ENCODE peak calls at places on chromosomes 11 and 22, in nine cellular contexts. M, L, Y, Q, D, P, G, K and A are unnamed samples.

GRCh38 chr11:77656362-77656761 is 18.8 kb upstream of the CLNS1A start:
- DNase-seq in M (no peak), L (no peak), Y (no peak), Q (no peak), D (no peak), P (no peak), G (no peak), K (peak), A (no peak)

GRCh38 chr22:35467788-35468187 is 67.8 kb downstream of the MCM5 start:
- DNase-seq in M (peak), L (no peak), Y (peak), Q (peak), D (peak), P (no peak), G (peak), K (no peak), A (no peak)

GRCh38 chr11:102287963-102288744 is 29.1 kb upstream of the BIRC3 start:
- DNase-seq in M (peak), L (peak), Y (no peak), Q (no peak), D (no peak), P (no peak), G (peak), K (peak), A (peak)

GRCh38 chr11:62794201-62794775 is 2.5 kb upstream of the TMEM223 start:
- DNase-seq in M (no peak), L (no peak), Y (no peak), Q (no peak), D (no peak), P (no peak), G (no peak), K (no peak), A (no peak)

GRCh38 chr11:62921573-62922188 is 518 bp upstream of the CHRM1 start:
- DNase-seq in M (no peak), L (peak), Y (no peak), Q (no peak), D (peak), P (no peak), G (peak), K (no peak), A (no peak)

GRCh38 chr22:30890689-30891442 is 77.7 kb downstream of the MORC2 start:
- DNase-seq in M (peak), L (peak), Y (no peak), Q (no peak), D (no peak), P (no peak), G (no peak), K (no peak), A (peak)

GRCh38 chr11:119284344-119285157 is 32.4 kb downstream of the MCAM start:
- DNase-seq in M (no peak), L (no peak), Y (no peak), Q (no peak), D (no peak), P (no peak), G (no peak), K (peak), A (peak)

GRCh38 chr11:111691731-111692130 is 74.5 kb downstream of the PPP2R1B start:
- DNase-seq in M (no peak), L (no peak), Y (no peak), Q (no peak), D (no peak), P (no peak), G (no peak), K (peak), A (no peak)

GRCh38 chr11:70434813-70435300 is 36.5 kb downstream of the CTTN start:
- DNase-seq in M (no peak), L (peak), Y (no peak), Q (no peak), D (no peak), P (no peak), G (no peak), K (no peak), A (no peak)

GRCh38 chr11:93842461-93842860 is 8.0 kb downstream of the VSTM5 start:
- DNase-seq in M (no peak), L (peak), Y (no peak), Q (no peak), D (no peak), P (no peak), G (no peak), K (no peak), A (no peak)

GRCh38 chr11:119876841-119877240 is 147.8 kb upstream of the NECTIN1 start:
- DNase-seq in M (no peak), L (no peak), Y (no peak), Q (no peak), D (no peak), P (no peak), G (no peak), K (no peak), A (no peak)

GRCh38 chr11:132361011-132361550 is 990.7 kb downstream of the NTM start:
- DNase-seq in M (no peak), L (no peak), Y (no peak), Q (no peak), D (no peak), P (no peak), G (no peak), K (no peak), A (no peak)

GRCh38 chr22:20238567-20239062 is 29.5 kb downstream of the RTN4R start:
- DNase-seq in M (peak), L (peak), Y (no peak), Q (no peak), D (no peak), P (no peak), G (peak), K (peak), A (peak)

GRCh38 chr11:73295259-73295995 is 12.6 kb upstream of the ARHGEF17 start:
- DNase-seq in M (peak), L (peak), Y (no peak), Q (no peak), D (no peak), P (no peak), G (peak), K (peak), A (peak)

GRCh38 chr22:21045585-21046294 is at the start of gene LRRC74B:
- DNase-seq in M (peak), L (peak), Y (peak), Q (peak), D (peak), P (peak), G (peak), K (peak), A (peak)

GRCh38 chr11:130979386-130979972 is 63.2 kb upstream of the SNX19 start:
- DNase-seq in M (no peak), L (peak), Y (no peak), Q (no peak), D (no peak), P (no peak), G (no peak), K (no peak), A (peak)

GRCh38 chr11:105639527-105639926 is 29.7 kb downstream of the GRIA4 start:
- DNase-seq in M (no peak), L (no peak), Y (no peak), Q (no peak), D (no peak), P (no peak), G (no peak), K (no peak), A (no peak)

GRCh38 chr11:68302256-68303054 is 9.9 kb upstream of the LRP5 start:
- DNase-seq in M (no peak), L (peak), Y (no peak), Q (no peak), D (no peak), P (no peak), G (no peak), K (peak), A (no peak)

GRCh38 chr11:130178992-130179391 is 19.4 kb downstream of the ST14 start:
- DNase-seq in M (no peak), L (no peak), Y (no peak), Q (no peak), D (no peak), P (no peak), G (no peak), K (no peak), A (no peak)

GRCh38 chr22:34508797-34509196 is 557.2 kb upstream of the ISX start:
- DNase-seq in M (no peak), L (no peak), Y (no peak), Q (no peak), D (no peak), P (no peak), G (no peak), K (no peak), A (no peak)

DNA sequence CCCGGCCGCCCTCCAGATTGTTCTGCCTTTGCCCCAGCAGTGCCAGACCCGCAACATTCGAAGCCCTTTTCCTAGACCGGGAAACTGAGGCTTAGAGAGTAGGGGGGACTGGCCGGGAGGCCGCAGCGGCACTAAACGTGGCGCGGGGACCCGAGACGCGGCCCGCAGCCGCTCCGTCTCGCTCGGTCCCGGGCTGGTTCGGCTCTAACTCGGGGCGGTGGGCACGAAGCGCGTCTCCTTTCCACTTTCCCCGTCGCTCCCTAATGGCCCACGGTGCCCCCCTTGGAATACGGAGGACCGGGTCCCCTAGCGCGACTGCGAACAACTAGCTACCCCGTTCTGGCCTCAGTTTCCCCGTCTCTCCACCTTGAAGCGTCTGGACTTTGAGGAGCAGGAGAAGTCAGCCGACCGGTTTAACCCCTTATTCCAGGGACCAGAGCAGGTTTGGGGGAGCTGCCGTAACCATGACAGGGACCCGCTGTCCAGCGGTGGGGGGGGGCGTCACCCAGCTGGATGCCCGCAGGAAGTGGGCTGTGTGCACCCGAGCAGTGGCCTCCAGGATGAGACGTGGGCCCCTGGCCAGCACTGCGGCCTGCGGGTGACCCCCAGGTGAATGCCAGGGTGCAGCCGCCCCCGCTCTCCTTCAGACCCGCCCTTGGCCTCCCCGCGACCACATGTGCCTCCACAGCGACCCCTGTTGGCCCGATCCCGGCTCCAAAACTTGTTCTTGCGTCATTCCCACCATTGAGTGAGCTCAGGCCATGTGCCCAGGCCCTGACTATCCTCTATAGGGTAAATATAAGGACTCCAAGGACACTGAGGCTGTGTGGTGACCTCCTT is 1.1 kb downstream of the CDC42EP1 start:
- DNase-seq in M (peak), L (peak), Y (peak), Q (peak), D (peak), P (peak), G (peak), K (peak), A (peak)
- TF ChIP-seq POLR2A in M (no peak), L (peak), Y (peak), Q (peak), D (no peak), P (no peak), G (peak), K (peak), A (no peak)

GRCh38 chr11:114296190-114296978 is at the start of gene NNMT:
- DNase-seq in M (peak), L (peak), Y (peak), Q (peak), D (peak), P (no peak), G (no peak), K (no peak), A (no peak)
- H3K4me3 ChIP-seq in M (peak), L (peak), Y (peak), Q (peak), D (peak), P (peak), G (no peak), K (no peak), A (no peak)

GRCh38 chr11:12110201-12110713 is at the start of gene MICAL2:
- DNase-seq in M (peak), L (peak), Y (peak), Q (peak), D (peak), P (peak), G (peak), K (peak), A (peak)
- TF ChIP-seq POLR2A in M (peak), L (peak), Y (peak), Q (peak), D (no peak), P (peak), G (peak), K (no peak), A (no peak)

DNA sequence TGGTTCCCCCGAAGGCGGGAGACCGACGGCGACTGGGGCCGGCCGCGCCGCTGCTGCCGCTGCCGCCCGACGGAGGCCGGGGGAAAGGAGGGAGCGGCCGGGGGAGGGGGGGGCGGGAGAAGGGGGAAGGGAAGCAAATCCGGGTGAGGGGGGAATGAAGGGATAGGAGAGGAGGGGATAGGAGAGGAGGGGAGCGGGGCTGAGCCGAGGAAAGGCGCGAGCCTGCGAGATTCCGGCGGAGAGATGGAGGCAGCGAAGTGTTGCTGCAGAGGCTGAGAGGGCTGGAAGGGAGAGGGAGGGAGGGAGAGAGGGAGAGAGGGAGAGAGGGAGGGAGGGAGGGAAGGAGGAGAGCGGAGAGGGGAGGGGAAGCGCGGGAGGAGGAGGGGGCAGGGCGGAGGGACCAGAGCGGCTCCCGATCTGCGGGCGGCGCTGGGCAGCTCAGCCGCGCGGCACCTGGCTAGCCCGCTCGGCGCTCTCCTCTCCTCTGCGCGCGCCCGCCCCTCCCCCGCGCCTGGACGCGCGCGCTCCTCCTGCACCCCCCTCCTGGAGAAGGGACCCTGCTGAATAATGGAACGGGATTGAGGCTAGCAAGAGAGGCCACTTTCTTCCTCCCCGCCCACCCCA is 52.4 kb downstream of the SLC22A12 start:
- DNase-seq in M (no peak), L (peak), Y (no peak), Q (no peak), D (no peak), P (no peak), G (no peak), K (no peak), A (no peak)
- H3K4me3 ChIP-seq in M (peak), L (no peak), Y (peak), Q (peak), D (no peak), P (peak), G (peak), K (no peak), A (no peak)

GRCh38 chr11:562046-562645 is 1.4 kb downstream of the RASSF7 start:
- DNase-seq in M (no peak), L (no peak), Y (no peak), Q (no peak), D (no peak), P (no peak), G (no peak), K (no peak), A (no peak)

GRCh38 chr11:559020-559620 is 1.4 kb downstream of the LMNTD2 start:
- DNase-seq in M (no peak), L (no peak), Y (no peak), Q (no peak), D (no peak), P (no peak), G (no peak), K (no peak), A (no peak)

GRCh38 chr11:561148-562003 is 606 bp downstream of the RASSF7 start:
- DNase-seq in M (peak), L (peak), Y (no peak), Q (no peak), D (no peak), P (no peak), G (no peak), K (peak), A (peak)

GRCh38 chr11:559712-560304 is 730 bp downstream of the LMNTD2 start:
- DNase-seq in M (no peak), L (peak), Y (no peak), Q (no peak), D (no peak), P (no peak), G (no peak), K (peak), A (no peak)

GRCh38 chr11:560305-561147 is at the start of the genes LMNTD2 and RASSF7:
- DNase-seq in M (peak), L (peak), Y (peak), Q (peak), D (peak), P (peak), G (peak), K (peak), A (peak)
- TF ChIP-seq POLR2A in M (peak), L (peak), Y (peak), Q (no peak), D (no peak), P (no peak), G (peak), K (no peak), A (peak)

GRCh38 chr11:47003180-47003877 is 66.8 kb downstream of the CSTPP1 start:
- DNase-seq in M (peak), L (no peak), Y (peak), Q (no peak), D (no peak), P (no peak), G (no peak), K (no peak), A (peak)

GRCh38 chr11:47002366-47002765 is 65.8 kb downstream of the CSTPP1 start:
- DNase-seq in M (no peak), L (no peak), Y (no peak), Q (no peak), D (no peak), P (no peak), G (no peak), K (no peak), A (peak)

GRCh38 chr11:47000033-47000432 is 63.5 kb downstream of the CSTPP1 start:
- DNase-seq in M (no peak), L (no peak), Y (no peak), Q (no peak), D (no peak), P (no peak), G (no peak), K (no peak), A (no peak)

GRCh38 chr11:47001666-47002285 is 65.2 kb downstream of the CSTPP1 start:
- DNase-seq in M (no peak), L (no peak), Y (no peak), Q (no peak), D (no peak), P (no peak), G (no peak), K (no peak), A (peak)

GRCh38 chr11:46999217-46999616 is 62.7 kb downstream of the CSTPP1 start:
- DNase-seq in M (no peak), L (no peak), Y (no peak), Q (no peak), D (no peak), P (no peak), G (no peak), K (no peak), A (no peak)
- H3K4me3 ChIP-seq in M (no peak), L (no peak), Y (no peak), Q (no peak), D (no peak), P (no peak), G (no peak), K (no peak), A (no peak)